ENCODE peak calls at places on chromosomes 16 and 17, in four cellular contexts. One of them, this sample, is unnamed.

GRCh38 chr17:59003860-59004259 is 102.8 kb downstream of the TRIM37 start:
- DNase-seq in GM04503: no peak
- DNase-seq in NCI-H187 treated with DMSO at 0.1 percent for 48 hours: no peak
- DNase-seq in hepatic stellate cell: no peak
- DNase-seq in this sample: no peak

GRCh38 chr16:65905326-65905725 is 461.2 kb upstream of the CDH5 start:
- DNase-seq in hepatic stellate cell: no peak
- DNase-seq in NCI-H187 treated with DMSO at 0.1 percent for 48 hours: no peak
- DNase-seq in GM04503: no peak
- DNase-seq in this sample: no peak

GRCh38 chr16:69514366-69514765 is 51.4 kb upstream of the NFAT5 start:
- DNase-seq in hepatic stellate cell: no peak
- DNase-seq in NCI-H187 treated with DMSO at 0.1 percent for 48 hours: no peak
- DNase-seq in GM04503: no peak
- DNase-seq in this sample: no peak

GRCh38 chr16:49352923-49353322 is 20.7 kb upstream of the C16orf78 start:
- DNase-seq in hepatic stellate cell: peak; percentile 24
- DNase-seq in GM04503: no peak
- DNase-seq in NCI-H187 treated with DMSO at 0.1 percent for 48 hours: no peak
- DNase-seq in this sample: no peak

GRCh38 chr17:37079735-37080134 is 131.0 kb downstream of the AATF start:
- DNase-seq in GM04503: peak; percentile 21
- DNase-seq in NCI-H187 treated with DMSO at 0.1 percent for 48 hours: no peak
- DNase-seq in hepatic stellate cell: no peak
- DNase-seq in this sample: no peak

GRCh38 chr17:39196191-39196819 is 1.2 kb downstream of the CACNB1 start:
- DNase-seq in NCI-H187 treated with DMSO at 0.1 percent for 48 hours: no peak
- DNase-seq in GM04503: no peak
- DNase-seq in hepatic stellate cell: peak; percentile 55
- DNase-seq in this sample: no peak

GRCh38 chr16:5030251-5030870 is 3.4 kb downstream of the NAGPA start:
- DNase-seq in NCI-H187 treated with DMSO at 0.1 percent for 48 hours: no peak
- DNase-seq in GM04503: no peak
- DNase-seq in hepatic stellate cell: no peak
- DNase-seq in this sample: no peak

GRCh38 chr17:4987767-4988083 is 250 bp upstream of the CAMTA2 start:
- DNase-seq in NCI-H187 treated with DMSO at 0.1 percent for 48 hours: no peak
- DNase-seq in hepatic stellate cell: peak; percentile 40
- DNase-seq in GM04503: no peak
- DNase-seq in this sample: no peak

GRCh38 chr17:2023692-2024571 is 1.2 kb downstream of the RTN4RL1 start:
- DNase-seq in GM04503: no peak
- DNase-seq in hepatic stellate cell: no peak
- DNase-seq in NCI-H187 treated with DMSO at 0.1 percent for 48 hours: no peak
- DNase-seq in this sample: no peak

GRCh38 chr16:24845726-24846547 is at the start of gene SLC5A11:
- DNase-seq in NCI-H187 treated with DMSO at 0.1 percent for 48 hours: no peak
- DNase-seq in hepatic stellate cell: no peak
- DNase-seq in GM04503: no peak
- DNase-seq in this sample: peak; percentile 45

GRCh38 chr17:57985675-57985974 is 2.4 kb downstream of the VEZF1 start:
- DNase-seq in NCI-H187 treated with DMSO at 0.1 percent for 48 hours: no peak
- DNase-seq in hepatic stellate cell: peak; percentile 34
- DNase-seq in GM04503: peak; percentile 39
- DNase-seq in this sample: no peak

GRCh38 chr16:85321856-85322271 is 209.6 kb upstream of the CIBAR2 start:
- DNase-seq in hepatic stellate cell: peak; percentile 74
- DNase-seq in NCI-H187 treated with DMSO at 0.1 percent for 48 hours: no peak
- DNase-seq in GM04503: peak; percentile 95
- DNase-seq in this sample: peak; percentile 79

GRCh38 chr16:27270389-27270788 is 1.8 kb upstream of the NSMCE1 start:
- DNase-seq in GM04503: no peak
- DNase-seq in NCI-H187 treated with DMSO at 0.1 percent for 48 hours: no peak
- DNase-seq in hepatic stellate cell: no peak
- DNase-seq in this sample: no peak

GRCh38 chr16:77190190-77190477 is 856 bp upstream of the MON1B start:
- DNase-seq in hepatic stellate cell: no peak
- DNase-seq in GM04503: no peak
- DNase-seq in NCI-H187 treated with DMSO at 0.1 percent for 48 hours: no peak
- DNase-seq in this sample: no peak

GRCh38 chr17:28725166-28725659 is 820 bp downstream of the TLCD1 start:
- DNase-seq in GM04503: no peak
- DNase-seq in NCI-H187 treated with DMSO at 0.1 percent for 48 hours: no peak
- DNase-seq in hepatic stellate cell: no peak
- DNase-seq in this sample: no peak

GRCh38 chr16:11796227-11797165 is 562 bp downstream of the ZC3H7A start:
- DNase-seq in NCI-H187 treated with DMSO at 0.1 percent for 48 hours: no peak
- DNase-seq in hepatic stellate cell: peak; percentile 60
- DNase-seq in GM04503: no peak
- DNase-seq in this sample: peak; percentile 33

GRCh38 chr16:79869304-79870015 is 268.9 kb upstream of the MAF start:
- DNase-seq in NCI-H187 treated with DMSO at 0.1 percent for 48 hours: no peak
- DNase-seq in GM04503: no peak
- DNase-seq in hepatic stellate cell: no peak
- DNase-seq in this sample: no peak

GRCh38 chr17:50205111-50205821 is 3.8 kb upstream of the COL1A1 start:
- DNase-seq in NCI-H187 treated with DMSO at 0.1 percent for 48 hours: no peak
- DNase-seq in hepatic stellate cell: no peak
- DNase-seq in GM04503: no peak
- DNase-seq in this sample: no peak

GRCh38 chr16:78705694-78706093 is 606.2 kb downstream of the WWOX start:
- DNase-seq in hepatic stellate cell: no peak
- DNase-seq in GM04503: no peak
- DNase-seq in NCI-H187 treated with DMSO at 0.1 percent for 48 hours: peak; percentile 7
- DNase-seq in this sample: no peak

GRCh38 chr16:1708083-1708767 is 2.2 kb downstream of the MAPK8IP3 start:
- DNase-seq in NCI-H187 treated with DMSO at 0.1 percent for 48 hours: no peak
- DNase-seq in hepatic stellate cell: no peak
- DNase-seq in GM04503: no peak
- DNase-seq in this sample: no peak

This sample was measured in hippocampal formation.